ENCODE peak calls at places on chromosomes 12 and 14, in eight cellular contexts. One of them, this sample, is unnamed. For H3K4me1, the result is how much of the 10 kb centered on the place peaks cover.

GRCh38 chr12:19483727-19484126 is 44.4 kb downstream of the AEBP2 start:
- DNase-seq in lung: no peak
- DNase-seq in CD4-positive, alpha-beta memory T cell: no peak
- DNase-seq in NT2/D1: no peak
- DNase-seq in tibial artery: no peak
- DNase-seq in IMR-90: no peak
- DNase-seq in breast epithelium: no peak
- DNase-seq in upper lobe of left lung: no peak
- DNase-seq in this sample: no peak

GRCh38 chr14:77498984-77499527 is 440 bp upstream of the ISM2 start:
- DNase-seq in NT2/D1: no peak
- DNase-seq in breast epithelium: no peak
- DNase-seq in tibial artery: no peak
- DNase-seq in IMR-90: no peak
- DNase-seq in upper lobe of left lung: no peak
- DNase-seq in lung: no peak
- DNase-seq in CD4-positive, alpha-beta memory T cell: no peak
- DNase-seq in this sample: peak

GRCh38 chr12:27549801-27550652 is 26.0 kb downstream of the PPFIBP1 start:
- DNase-seq in NT2/D1: peak
- DNase-seq in IMR-90: peak
- DNase-seq in breast epithelium: peak
- DNase-seq in CD4-positive, alpha-beta memory T cell: no peak
- DNase-seq in lung: peak
- DNase-seq in tibial artery: peak
- DNase-seq in upper lobe of left lung: peak
- DNase-seq in this sample: peak

GRCh38 chr12:851913-852312 is 97.6 kb downstream of the RAD52 start:
- DNase-seq in lung: no peak
- DNase-seq in tibial artery: no peak
- DNase-seq in CD4-positive, alpha-beta memory T cell: no peak
- DNase-seq in IMR-90: peak
- DNase-seq in NT2/D1: no peak
- DNase-seq in upper lobe of left lung: no peak
- DNase-seq in breast epithelium: no peak
- DNase-seq in this sample: peak

GRCh38 chr14:27730204-27730603 is 1036.4 kb upstream of the FOXG1 start:
- DNase-seq in IMR-90: no peak
- DNase-seq in upper lobe of left lung: no peak
- DNase-seq in lung: no peak
- DNase-seq in tibial artery: no peak
- DNase-seq in NT2/D1: no peak
- DNase-seq in breast epithelium: no peak
- DNase-seq in CD4-positive, alpha-beta memory T cell: no peak
- DNase-seq in this sample: no peak

GRCh38 chr14:38721822-38722431 is 381.1 kb downstream of the SEC23A start:
- DNase-seq in NT2/D1: peak
- DNase-seq in tibial artery: peak
- DNase-seq in IMR-90: peak
- DNase-seq in lung: peak
- DNase-seq in breast epithelium: peak
- DNase-seq in CD4-positive, alpha-beta memory T cell: no peak
- DNase-seq in upper lobe of left lung: peak
- DNase-seq in this sample: peak

GRCh38 chr14:62674833-62675232 is 370.4 kb downstream of the KCNH5 start:
- DNase-seq in breast epithelium: no peak
- DNase-seq in lung: peak
- DNase-seq in CD4-positive, alpha-beta memory T cell: no peak
- DNase-seq in IMR-90: no peak
- DNase-seq in NT2/D1: no peak
- DNase-seq in tibial artery: no peak
- DNase-seq in upper lobe of left lung: peak
- DNase-seq in this sample: peak

GRCh38 chr12:107662431-107662830 is 23.2 kb upstream of the PWP1 start:
- DNase-seq in breast epithelium: no peak
- DNase-seq in tibial artery: no peak
- DNase-seq in IMR-90: no peak
- DNase-seq in CD4-positive, alpha-beta memory T cell: no peak
- DNase-seq in lung: no peak
- DNase-seq in NT2/D1: no peak
- DNase-seq in upper lobe of left lung: no peak
- DNase-seq in this sample: no peak

GRCh38 chr14:104239185-104239775 is 100.9 kb downstream of the KIF26A start:
- DNase-seq in upper lobe of left lung: peak
- DNase-seq in lung: no peak
- DNase-seq in tibial artery: peak
- DNase-seq in IMR-90: no peak
- DNase-seq in breast epithelium: peak
- DNase-seq in CD4-positive, alpha-beta memory T cell: no peak
- DNase-seq in NT2/D1: no peak
- DNase-seq in this sample: no peak

GRCh38 chr12:94171595-94171930 is 23.2 kb downstream of the PLXNC1 start:
- DNase-seq in NT2/D1: no peak
- DNase-seq in lung: no peak
- DNase-seq in upper lobe of left lung: no peak
- DNase-seq in IMR-90: peak
- DNase-seq in breast epithelium: no peak
- DNase-seq in tibial artery: no peak
- DNase-seq in CD4-positive, alpha-beta memory T cell: no peak
- DNase-seq in this sample: no peak

GRCh38 chr12:68804654-68805591 is 3.1 kb upstream of the MDM2 start:
- DNase-seq in CD4-positive, alpha-beta memory T cell: no peak
- DNase-seq in upper lobe of left lung: no peak
- DNase-seq in NT2/D1: no peak
- DNase-seq in tibial artery: no peak
- DNase-seq in IMR-90: no peak
- DNase-seq in breast epithelium: no peak
- DNase-seq in lung: no peak
- DNase-seq in this sample: no peak

GRCh38 chr12:26680724-26681455 is 152.1 kb downstream of the ITPR2 start:
- DNase-seq in NT2/D1: no peak
- DNase-seq in breast epithelium: no peak
- DNase-seq in tibial artery: no peak
- DNase-seq in CD4-positive, alpha-beta memory T cell: no peak
- DNase-seq in lung: no peak
- DNase-seq in IMR-90: peak
- DNase-seq in upper lobe of left lung: no peak
- DNase-seq in this sample: peak

GRCh38 chr12:68761442-68761812 is 15.5 kb downstream of the SLC35E3 start:
- DNase-seq in CD4-positive, alpha-beta memory T cell: no peak
- DNase-seq in upper lobe of left lung: no peak
- DNase-seq in tibial artery: no peak
- DNase-seq in lung: no peak
- DNase-seq in breast epithelium: no peak
- DNase-seq in NT2/D1: no peak
- DNase-seq in IMR-90: no peak
- DNase-seq in this sample: no peak

GRCh38 chr14:72864712-72865365 is 29.1 kb downstream of the DPF3 start:
- DNase-seq in tibial artery: no peak
- DNase-seq in NT2/D1: no peak
- DNase-seq in upper lobe of left lung: no peak
- DNase-seq in IMR-90: peak
- DNase-seq in lung: no peak
- DNase-seq in CD4-positive, alpha-beta memory T cell: no peak
- DNase-seq in breast epithelium: no peak
- DNase-seq in this sample: no peak

GRCh38 chr12:50568338-50569155 is 63.8 kb downstream of the DIP2B start:
- DNase-seq in tibial artery: no peak
- DNase-seq in NT2/D1: no peak
- DNase-seq in IMR-90: peak
- DNase-seq in breast epithelium: no peak
- DNase-seq in lung: no peak
- DNase-seq in CD4-positive, alpha-beta memory T cell: no peak
- DNase-seq in upper lobe of left lung: no peak
- DNase-seq in this sample: peak

GRCh38 chr12:75390156-75390898 is 562 bp upstream of the GLIPR1L2 start:
- DNase-seq in CD4-positive, alpha-beta memory T cell: no peak
- DNase-seq in upper lobe of left lung: no peak
- DNase-seq in tibial artery: no peak
- DNase-seq in lung: no peak
- DNase-seq in IMR-90: no peak
- DNase-seq in NT2/D1: no peak
- DNase-seq in breast epithelium: no peak
- DNase-seq in this sample: no peak

GRCh38 chr12:52969828-52970569 is 21.1 kb downstream of the KRT18 start:
- DNase-seq in tibial artery: no peak
- DNase-seq in CD4-positive, alpha-beta memory T cell: no peak
- DNase-seq in upper lobe of left lung: no peak
- DNase-seq in breast epithelium: no peak
- DNase-seq in IMR-90: no peak
- DNase-seq in lung: no peak
- DNase-seq in NT2/D1: no peak
- DNase-seq in this sample: no peak

GRCh38 chr14:104654119-104654518 is 35.3 kb upstream of the INF2 start:
- DNase-seq in breast epithelium: no peak
- DNase-seq in tibial artery: no peak
- DNase-seq in IMR-90: no peak
- DNase-seq in NT2/D1: no peak
- DNase-seq in lung: no peak
- DNase-seq in upper lobe of left lung: no peak
- DNase-seq in CD4-positive, alpha-beta memory T cell: no peak
- DNase-seq in this sample: no peak

GRCh38 chr12:19014243-19014642 is 115.3 kb upstream of the PLEKHA5 start:
- DNase-seq in NT2/D1: no peak
- DNase-seq in tibial artery: no peak
- DNase-seq in upper lobe of left lung: no peak
- DNase-seq in breast epithelium: no peak
- DNase-seq in lung: no peak
- DNase-seq in CD4-positive, alpha-beta memory T cell: no peak
- DNase-seq in IMR-90: peak
- DNase-seq in this sample: peak

GRCh38 chr12:42589465-42590323 is at the start of gene PRICKLE1:
- DNase-seq in tibial artery: no peak
- DNase-seq in breast epithelium: no peak
- DNase-seq in CD4-positive, alpha-beta memory T cell: peak
- DNase-seq in NT2/D1: peak
- DNase-seq in upper lobe of left lung: peak
- DNase-seq in lung: no peak
- DNase-seq in IMR-90: peak
- DNase-seq in this sample: peak

GRCh38 chr12:54592316-54592715 is 3.9 kb upstream of the PPP1R1A start:
- DNase-seq in tibial artery: no peak
- DNase-seq in NT2/D1: no peak
- DNase-seq in upper lobe of left lung: no peak
- DNase-seq in lung: no peak
- DNase-seq in IMR-90: peak
- DNase-seq in CD4-positive, alpha-beta memory T cell: no peak
- DNase-seq in breast epithelium: no peak
- DNase-seq in this sample: peak

GRCh38 chr12:81800298-81801148 is 41.4 kb upstream of the PPFIA2 start:
- DNase-seq in upper lobe of left lung: no peak
- DNase-seq in breast epithelium: no peak
- DNase-seq in IMR-90: no peak
- DNase-seq in tibial artery: peak
- DNase-seq in NT2/D1: peak
- DNase-seq in CD4-positive, alpha-beta memory T cell: no peak
- DNase-seq in lung: no peak
- DNase-seq in this sample: peak

GRCh38 chr14:52790011-52790755 is 1.2 kb downstream of the GNPNAT1 start:
- DNase-seq in NT2/D1: no peak
- DNase-seq in breast epithelium: no peak
- DNase-seq in IMR-90: no peak
- DNase-seq in tibial artery: no peak
- DNase-seq in lung: no peak
- DNase-seq in CD4-positive, alpha-beta memory T cell: no peak
- DNase-seq in upper lobe of left lung: no peak
- DNase-seq in this sample: no peak

GRCh38 chr14:102262894-102263462 is 42.0 kb downstream of the MOK start:
- DNase-seq in tibial artery: no peak
- DNase-seq in breast epithelium: no peak
- DNase-seq in NT2/D1: peak
- DNase-seq in IMR-90: peak
- DNase-seq in lung: no peak
- DNase-seq in CD4-positive, alpha-beta memory T cell: no peak
- DNase-seq in upper lobe of left lung: no peak
- DNase-seq in this sample: peak

GRCh38 chr12:70646850-70647249 is 9.6 kb upstream of the PTPRB start:
- DNase-seq in IMR-90: peak
- DNase-seq in lung: no peak
- DNase-seq in tibial artery: no peak
- DNase-seq in breast epithelium: no peak
- DNase-seq in upper lobe of left lung: no peak
- DNase-seq in NT2/D1: no peak
- DNase-seq in CD4-positive, alpha-beta memory T cell: no peak
- DNase-seq in this sample: peak

GRCh38 chr14:74834682-74835392 is 41.1 kb downstream of the PROX2 start:
- DNase-seq in lung: no peak
- DNase-seq in CD4-positive, alpha-beta memory T cell: no peak
- DNase-seq in breast epithelium: no peak
- DNase-seq in upper lobe of left lung: no peak
- DNase-seq in NT2/D1: no peak
- DNase-seq in IMR-90: peak
- DNase-seq in tibial artery: no peak
- DNase-seq in this sample: peak

GRCh38 chr14:55581011-55581806 is 1.2 kb downstream of the KTN1 start:
- DNase-seq in tibial artery: no peak
- DNase-seq in CD4-positive, alpha-beta memory T cell: peak
- DNase-seq in NT2/D1: no peak
- DNase-seq in breast epithelium: peak
- DNase-seq in upper lobe of left lung: peak
- DNase-seq in lung: peak
- DNase-seq in IMR-90: no peak
- DNase-seq in this sample: peak

GRCh38 chr12:5185435-5186069 is 141.9 kb downstream of the KCNA5 start:
- DNase-seq in upper lobe of left lung: no peak
- DNase-seq in tibial artery: no peak
- DNase-seq in CD4-positive, alpha-beta memory T cell: no peak
- DNase-seq in IMR-90: no peak
- DNase-seq in lung: no peak
- DNase-seq in breast epithelium: no peak
- DNase-seq in NT2/D1: no peak
- DNase-seq in this sample: no peak
- H3K4me3 ChIP-seq in upper lobe of left lung: peak
- H3K4me3 ChIP-seq in tibial artery: peak
- H3K4me3 ChIP-seq in CD4-positive, alpha-beta memory T cell: no peak
- H3K4me3 ChIP-seq in IMR-90: no peak
- H3K4me3 ChIP-seq in lung: no peak
- H3K4me3 ChIP-seq in breast epithelium: peak
- H3K4me3 ChIP-seq in NT2/D1: no peak
- H3K4me3 ChIP-seq in this sample: peak

GRCh38 chr14:20314026-20314425 is 8.3 kb upstream of the TTC5 start:
- DNase-seq in upper lobe of left lung: no peak
- DNase-seq in tibial artery: no peak
- DNase-seq in IMR-90: no peak
- DNase-seq in lung: no peak
- DNase-seq in CD4-positive, alpha-beta memory T cell: no peak
- DNase-seq in NT2/D1: no peak
- DNase-seq in breast epithelium: no peak
- DNase-seq in this sample: no peak
- H3K4me1 ChIP-seq in upper lobe of left lung: under half
- H3K4me1 ChIP-seq in tibial artery: under half
- H3K4me1 ChIP-seq in IMR-90: under half
- H3K4me1 ChIP-seq in lung: under half
- H3K4me1 ChIP-seq in CD4-positive, alpha-beta memory T cell: under half
- H3K4me1 ChIP-seq in NT2/D1: under half
- H3K4me1 ChIP-seq in breast epithelium: under half
- H3K4me1 ChIP-seq in this sample: under half

GRCh38 chr14:91303924-91304229 is 59.4 kb upstream of the GPR68 start:
- DNase-seq in lung: no peak
- DNase-seq in IMR-90: no peak
- DNase-seq in upper lobe of left lung: no peak
- DNase-seq in breast epithelium: no peak
- DNase-seq in tibial artery: no peak
- DNase-seq in CD4-positive, alpha-beta memory T cell: no peak
- DNase-seq in NT2/D1: no peak
- DNase-seq in this sample: no peak
- H3K4me3 ChIP-seq in lung: no peak
- H3K4me3 ChIP-seq in IMR-90: no peak
- H3K4me3 ChIP-seq in upper lobe of left lung: no peak
- H3K4me3 ChIP-seq in breast epithelium: no peak
- H3K4me3 ChIP-seq in tibial artery: no peak
- H3K4me3 ChIP-seq in CD4-positive, alpha-beta memory T cell: no peak
- H3K4me3 ChIP-seq in NT2/D1: no peak
- H3K4me3 ChIP-seq in this sample: no peak

GRCh38 chr12:24952389-24952788 is 3.5 kb upstream of the BCAT1 start:
- DNase-seq in IMR-90: no peak
- DNase-seq in CD4-positive, alpha-beta memory T cell: no peak
- DNase-seq in breast epithelium: no peak
- DNase-seq in lung: no peak
- DNase-seq in upper lobe of left lung: no peak
- DNase-seq in tibial artery: no peak
- DNase-seq in NT2/D1: no peak
- DNase-seq in this sample: no peak
- H3K4me1 ChIP-seq in IMR-90: under half
- H3K4me1 ChIP-seq in CD4-positive, alpha-beta memory T cell: under half
- H3K4me1 ChIP-seq in breast epithelium: under half
- H3K4me1 ChIP-seq in lung: under half
- H3K4me1 ChIP-seq in upper lobe of left lung: under half
- H3K4me1 ChIP-seq in tibial artery: under half
- H3K4me1 ChIP-seq in NT2/D1: under half
- H3K4me1 ChIP-seq in this sample: under half